ENCODE peak calls at places on chromosomes 11 and 22, in nine cellular contexts. D, J, Z, S, B, Q, R, P and N are unnamed samples. For H3K4me1, the result is how much of the 10 kb centered on the place peaks cover.

GRCh38 chr11:102204174-102204573 is 93.9 kb downstream of the YAP1 start:
- DNase-seq in D (no peak), J (no peak), Z (no peak), S (no peak), B (no peak), Q (no peak), R (no peak), P (no peak), N (no peak)

GRCh38 chr11:94834931-94835330 is 66.8 kb downstream of the AMOTL1 start:
- DNase-seq in D (no peak), J (no peak), Z (peak), S (no peak), B (no peak), Q (no peak), R (no peak), P (no peak), N (no peak)

GRCh38 chr11:61609970-61610347 is 29.1 kb upstream of the SYT7 start:
- DNase-seq in D (no peak), J (no peak), Z (no peak), S (no peak), B (no peak), Q (no peak), R (no peak), P (no peak), N (no peak)

GRCh38 chr11:44622190-44622650 is 56.8 kb downstream of the CD82 start:
- DNase-seq in D (peak), J (no peak), Z (no peak), S (no peak), B (peak), Q (no peak), R (no peak), P (peak), N (no peak)

GRCh38 chr11:4482445-4482844 is at the start of gene OR52K1:
- DNase-seq in D (no peak), J (no peak), Z (no peak), S (no peak), B (no peak), Q (no peak), R (no peak), P (no peak), N (no peak)

GRCh38 chr11:42112896-42113295 is 653.4 kb upstream of the LRRC4C start:
- DNase-seq in D (no peak), J (no peak), Z (no peak), S (no peak), B (no peak), Q (no peak), R (no peak), P (no peak), N (no peak)

GRCh38 chr22:43921361-43921760 is 2.2 kb upstream of the PNPLA3 start:
- DNase-seq in D (no peak), J (peak), Z (peak), S (no peak), B (peak), Q (no peak), R (no peak), P (no peak), N (no peak)

GRCh38 chr11:111797145-111797581 is 31.0 kb upstream of the PPP2R1B start:
- DNase-seq in D (no peak), J (no peak), Z (peak), S (no peak), B (no peak), Q (no peak), R (peak), P (peak), N (peak)

GRCh38 chr11:122601131-122602125 is 54.1 kb upstream of the UBASH3B start:
- DNase-seq in D (peak), J (peak), Z (peak), S (no peak), B (no peak), Q (peak), R (no peak), P (no peak), N (peak)

GRCh38 chr11:120153221-120153620 is 15.3 kb upstream of the TRIM29 start:
- DNase-seq in D (no peak), J (no peak), Z (no peak), S (no peak), B (no peak), Q (no peak), R (no peak), P (no peak), N (no peak)

GRCh38 chr11:67056640-67057409 is at the start of gene RHOD:
- DNase-seq in D (peak), J (no peak), Z (no peak), S (no peak), B (no peak), Q (peak), R (no peak), P (peak), N (peak)

GRCh38 chr11:25734592-25735211 is 597.2 kb upstream of the ANO3 start:
- DNase-seq in D (no peak), J (peak), Z (peak), S (no peak), B (no peak), Q (no peak), R (no peak), P (no peak), N (no peak)

GRCh38 chr22:21105294-21105693 is 59.5 kb downstream of the LRRC74B start:
- DNase-seq in D (no peak), J (no peak), Z (no peak), S (no peak), B (no peak), Q (no peak), R (no peak), P (no peak), N (no peak)

GRCh38 chr22:50140615-50141014 is 29.9 kb upstream of the PANX2 start:
- DNase-seq in D (no peak), J (peak), Z (no peak), S (no peak), B (no peak), Q (no peak), R (no peak), P (no peak), N (no peak)

GRCh38 chr11:66386171-66387069 is 14.9 kb upstream of the SLC29A2 start:
- DNase-seq in D (peak), J (peak), Z (peak), S (peak), B (peak), Q (peak), R (peak), P (peak), N (peak)

DNA sequence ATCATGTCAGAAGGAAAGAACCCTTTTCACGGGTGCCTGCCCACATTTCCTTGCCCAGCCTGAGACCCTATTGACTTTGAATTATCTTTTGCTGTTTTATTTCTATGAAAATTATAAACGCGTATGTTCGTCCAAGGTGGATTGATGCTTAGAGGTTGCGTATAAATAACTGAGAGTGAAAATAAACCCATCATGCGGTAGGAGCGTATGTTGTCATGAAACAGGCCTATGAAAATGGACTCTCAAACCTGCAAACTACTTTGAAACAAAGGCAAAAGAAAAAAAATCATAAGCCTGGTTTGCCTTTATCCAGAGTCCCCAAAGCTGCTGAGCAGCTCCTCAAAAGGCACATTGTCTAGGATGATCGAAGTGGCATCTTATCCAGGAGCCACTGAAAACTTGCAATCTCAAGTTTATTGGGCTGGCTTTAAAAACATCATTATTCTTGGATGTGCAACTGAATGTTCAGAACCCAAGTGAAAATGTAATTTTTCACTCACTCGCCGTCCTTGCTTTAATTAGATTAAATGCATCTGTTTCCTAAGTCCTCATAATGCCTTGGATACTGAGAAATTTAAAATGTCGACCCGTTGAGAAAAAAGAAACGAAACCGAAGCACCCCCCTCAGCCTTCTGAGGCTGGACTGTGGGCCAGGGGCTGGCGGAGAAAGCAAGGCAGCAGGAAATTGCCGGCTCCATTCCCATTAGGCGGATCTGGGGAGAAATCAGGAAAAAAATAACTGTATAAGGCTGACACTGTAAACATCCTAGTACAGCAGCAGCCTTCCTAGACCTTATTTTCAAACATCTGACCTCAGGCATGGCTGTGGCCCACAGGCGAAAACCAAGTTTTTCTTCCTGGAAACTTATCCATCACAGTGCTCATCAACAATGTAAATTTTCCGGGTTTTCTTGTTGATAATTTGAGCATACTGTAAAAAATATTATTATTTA is 82.9 kb upstream of the PPARA start:
- DNase-seq in D (peak), J (no peak), Z (no peak), S (no peak), B (peak), Q (no peak), R (no peak), P (peak), N (peak)
- H3K4me1 ChIP-seq in D (under half), J (under half), Z (under half), S (half or more), B (half or more), Q (under half), R (under half), P (half or more), N (half or more)

DNA sequence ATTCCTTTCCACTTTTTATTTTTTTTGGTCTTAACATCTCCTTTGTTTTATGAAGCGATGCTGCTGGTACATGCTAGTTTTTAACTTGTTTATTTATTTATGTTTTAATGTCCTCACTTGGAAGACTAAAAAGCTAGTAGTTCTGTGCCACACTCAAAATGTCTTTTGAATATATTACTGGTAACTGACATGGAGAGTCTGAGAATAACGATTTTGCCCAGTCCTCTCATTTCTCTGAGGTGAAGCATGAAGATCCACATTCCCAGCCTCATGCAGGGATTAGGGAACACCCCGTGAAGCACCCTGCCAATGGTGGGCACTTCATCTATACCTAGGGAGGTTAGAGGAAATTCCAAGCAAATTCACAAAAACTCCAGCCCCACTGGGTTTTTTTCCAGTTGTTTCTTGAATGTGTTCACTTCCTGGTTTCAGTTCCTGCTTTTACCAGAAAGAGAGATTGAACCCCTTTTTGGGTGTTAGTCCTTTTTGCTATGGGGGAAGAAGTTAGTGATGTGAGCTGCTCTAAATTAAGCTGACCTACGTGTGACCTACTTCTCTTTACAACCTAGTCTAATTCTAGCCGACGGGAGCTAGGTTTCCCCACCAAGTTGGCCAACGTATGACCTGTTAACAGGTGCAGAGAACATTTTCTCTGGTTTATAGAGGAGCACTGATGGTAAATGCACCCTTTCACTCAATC is 106.1 kb downstream of the SLC1A2 start:
- DNase-seq in D (no peak), J (no peak), Z (no peak), S (no peak), B (peak), Q (no peak), R (no peak), P (no peak), N (no peak)
- TF ChIP-seq POLR2A in D (no peak), J (no peak), Z (no peak), S (no peak), B (no peak), Q (no peak), R (no peak), P (no peak), N (no peak)

GRCh38 chr11:75523811-75524401 is 1.8 kb downstream of the GDPD5 start:
- DNase-seq in D (no peak), J (peak), Z (no peak), S (no peak), B (no peak), Q (no peak), R (no peak), P (no peak), N (peak)
- H3K4me1 ChIP-seq in D (under half), J (half or more), Z (under half), S (under half), B (under half), Q (under half), R (under half), P (under half), N (under half)

DNA sequence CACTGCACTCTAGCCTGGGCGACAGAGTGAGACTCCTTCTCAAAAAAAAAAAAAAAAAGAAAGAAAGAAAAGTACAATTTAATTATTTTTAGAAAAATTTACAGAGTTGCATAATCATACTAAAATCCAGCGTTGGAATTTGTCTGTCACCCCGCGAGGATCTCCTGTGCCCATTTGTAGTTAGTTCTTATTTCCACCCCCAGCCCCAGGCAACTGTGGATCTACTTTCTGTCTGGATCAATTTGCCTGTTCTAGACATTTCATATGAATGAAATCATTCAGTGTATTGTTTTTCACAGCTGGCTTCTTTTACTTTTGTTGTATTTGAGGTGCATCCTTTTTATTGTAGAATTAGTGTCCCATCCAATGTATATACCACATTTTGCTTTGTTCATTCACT is 102.6 kb upstream of the RASSF10 start:
- DNase-seq in D (no peak), J (no peak), Z (no peak), S (no peak), B (no peak), Q (no peak), R (no peak), P (no peak), N (no peak)
- TF ChIP-seq POLR2A in D (no peak), J (no peak), Z (no peak), S (no peak), B (no peak), Q (no peak), R (no peak), P (no peak), N (no peak)

GRCh38 chr22:35987487-35987886 is 41.1 kb downstream of the RBFOX2 start:
- DNase-seq in D (no peak), J (peak), Z (peak), S (no peak), B (no peak), Q (no peak), R (no peak), P (no peak), N (no peak)
- H3K4me1 ChIP-seq in D (under half), J (half or more), Z (under half), S (half or more), B (under half), Q (under half), R (under half), P (under half), N (under half)

DNA sequence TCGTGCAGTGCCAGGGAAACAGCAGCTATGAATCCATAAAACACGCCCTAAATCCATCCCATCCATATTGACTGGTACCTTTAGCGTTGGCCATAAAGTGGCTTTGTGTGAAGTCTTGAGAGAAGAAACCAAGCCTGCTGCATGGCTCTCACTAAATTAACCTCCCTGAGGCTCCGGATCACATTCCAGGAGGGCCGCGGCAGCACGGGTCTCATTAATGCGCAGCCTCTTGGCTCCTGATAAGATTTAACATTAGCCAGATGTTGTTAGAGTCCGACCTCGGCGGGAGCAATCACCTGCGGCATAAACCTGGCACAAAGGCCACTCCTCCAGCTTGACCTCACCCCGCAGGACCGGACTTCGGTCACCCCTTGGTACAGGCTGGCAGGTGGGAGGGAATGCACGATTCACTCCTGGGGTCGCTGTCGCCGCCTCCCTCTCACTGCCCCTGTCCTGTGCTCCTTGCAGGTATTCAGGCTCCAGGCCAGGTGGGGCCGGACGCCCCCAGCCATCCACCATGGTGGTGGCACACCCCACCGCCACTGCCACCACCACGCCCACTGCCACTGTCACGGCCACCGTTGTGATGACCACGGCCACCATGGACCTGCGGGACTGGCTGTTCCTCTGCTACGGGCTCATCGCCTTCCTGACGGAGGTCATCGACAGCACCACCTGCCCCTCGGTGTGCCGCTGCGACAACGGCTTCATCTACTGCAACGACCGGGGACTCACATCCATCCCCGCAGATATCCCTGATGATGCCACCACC is 50.0 kb downstream of the MACROD1 start:
- DNase-seq in D (no peak), J (no peak), Z (no peak), S (no peak), B (no peak), Q (no peak), R (no peak), P (no peak), N (no peak)
- TF ChIP-seq POLR2A in D (no peak), J (no peak), Z (no peak), S (no peak), B (no peak), Q (no peak), R (no peak), P (no peak), N (no peak)

GRCh38 chr11:128484172-128484571 is 103.2 kb downstream of the ETS1 start:
- DNase-seq in D (no peak), J (no peak), Z (no peak), S (no peak), B (no peak), Q (no peak), R (peak), P (no peak), N (no peak)
- H3K4me1 ChIP-seq in D (under half), J (under half), Z (under half), S (half or more), B (under half), Q (under half), R (under half), P (under half), N (under half)